ENCODE peak calls at places on chromosomes 2 and 18, in seven cellular contexts. One of them, this sample, is unnamed. For H3K4me1, the result is how much of the 10 kb centered on the place peaks cover.

GRCh38 chr2:127479219-127479825 is 47.0 kb downstream of the IWS1 start:
- DNase-seq in HCT116: peak
- DNase-seq in endothelial cell of umbilical vein: peak
- DNase-seq in upper lobe of right lung: no peak
- DNase-seq in spleen: no peak
- DNase-seq in tibial artery: no peak
- DNase-seq in heart right ventricle: no peak
- DNase-seq in this sample: no peak

GRCh38 chr2:185862657-185863398 is 124.2 kb downstream of the FSIP2 start:
- DNase-seq in heart right ventricle: no peak
- DNase-seq in HCT116: no peak
- DNase-seq in tibial artery: no peak
- DNase-seq in upper lobe of right lung: no peak
- DNase-seq in spleen: no peak
- DNase-seq in endothelial cell of umbilical vein: no peak
- DNase-seq in this sample: no peak

GRCh38 chr2:134539946-134540345 is 178.9 kb downstream of the TMEM163 start:
- DNase-seq in upper lobe of right lung: no peak
- DNase-seq in endothelial cell of umbilical vein: no peak
- DNase-seq in HCT116: no peak
- DNase-seq in tibial artery: no peak
- DNase-seq in spleen: no peak
- DNase-seq in heart right ventricle: no peak
- DNase-seq in this sample: no peak

GRCh38 chr2:101699191-101699938 is 1.9 kb downstream of the MAP4K4 start:
- DNase-seq in tibial artery: no peak
- DNase-seq in HCT116: no peak
- DNase-seq in endothelial cell of umbilical vein: peak
- DNase-seq in spleen: no peak
- DNase-seq in heart right ventricle: no peak
- DNase-seq in upper lobe of right lung: no peak
- DNase-seq in this sample: no peak

GRCh38 chr2:108444941-108445840 is 3.8 kb upstream of the GCC2 start:
- DNase-seq in upper lobe of right lung: no peak
- DNase-seq in spleen: no peak
- DNase-seq in heart right ventricle: no peak
- DNase-seq in HCT116: no peak
- DNase-seq in tibial artery: no peak
- DNase-seq in endothelial cell of umbilical vein: peak
- DNase-seq in this sample: no peak

GRCh38 chr2:19732255-19732654 is 169.5 kb downstream of the TTC32 start:
- DNase-seq in upper lobe of right lung: no peak
- DNase-seq in tibial artery: no peak
- DNase-seq in HCT116: no peak
- DNase-seq in endothelial cell of umbilical vein: no peak
- DNase-seq in spleen: no peak
- DNase-seq in heart right ventricle: no peak
- DNase-seq in this sample: no peak

GRCh38 chr18:42828881-42829280 is 286.6 kb downstream of the RIT2 start:
- DNase-seq in tibial artery: no peak
- DNase-seq in upper lobe of right lung: no peak
- DNase-seq in endothelial cell of umbilical vein: no peak
- DNase-seq in heart right ventricle: no peak
- DNase-seq in spleen: no peak
- DNase-seq in HCT116: no peak
- DNase-seq in this sample: no peak

GRCh38 chr18:49944681-49945080 is 131.3 kb upstream of the ACAA2 start:
- DNase-seq in HCT116: no peak
- DNase-seq in heart right ventricle: peak
- DNase-seq in tibial artery: no peak
- DNase-seq in endothelial cell of umbilical vein: no peak
- DNase-seq in spleen: no peak
- DNase-seq in upper lobe of right lung: no peak
- DNase-seq in this sample: no peak

GRCh38 chr2:218622606-218623238 is 15.0 kb downstream of the PLCD4 start:
- DNase-seq in endothelial cell of umbilical vein: no peak
- DNase-seq in upper lobe of right lung: no peak
- DNase-seq in HCT116: no peak
- DNase-seq in heart right ventricle: no peak
- DNase-seq in tibial artery: no peak
- DNase-seq in spleen: no peak
- DNase-seq in this sample: no peak

GRCh38 chr2:109290887-109291675 is 162.1 kb downstream of the SH3RF3 start:
- DNase-seq in heart right ventricle: peak
- DNase-seq in HCT116: no peak
- DNase-seq in upper lobe of right lung: no peak
- DNase-seq in tibial artery: no peak
- DNase-seq in endothelial cell of umbilical vein: peak
- DNase-seq in spleen: peak
- DNase-seq in this sample: peak

GRCh38 chr2:168118733-168119518 is 128.5 kb downstream of the STK39 start:
- DNase-seq in HCT116: peak
- DNase-seq in spleen: no peak
- DNase-seq in upper lobe of right lung: no peak
- DNase-seq in heart right ventricle: peak
- DNase-seq in endothelial cell of umbilical vein: peak
- DNase-seq in tibial artery: no peak
- DNase-seq in this sample: no peak

GRCh38 chr18:48838166-48838775 is 112.5 kb downstream of the SMAD7 start:
- DNase-seq in tibial artery: no peak
- DNase-seq in spleen: peak
- DNase-seq in heart right ventricle: no peak
- DNase-seq in HCT116: no peak
- DNase-seq in endothelial cell of umbilical vein: no peak
- DNase-seq in upper lobe of right lung: peak
- DNase-seq in this sample: peak

GRCh38 chr2:142306126-142306525 is 175.3 kb upstream of the LRP1B start:
- DNase-seq in spleen: no peak
- DNase-seq in tibial artery: no peak
- DNase-seq in heart right ventricle: no peak
- DNase-seq in endothelial cell of umbilical vein: no peak
- DNase-seq in upper lobe of right lung: no peak
- DNase-seq in HCT116: no peak
- DNase-seq in this sample: no peak

GRCh38 chr2:191892391-191892790 is 45.5 kb upstream of the CAVIN2 start:
- DNase-seq in upper lobe of right lung: no peak
- DNase-seq in HCT116: no peak
- DNase-seq in spleen: no peak
- DNase-seq in endothelial cell of umbilical vein: no peak
- DNase-seq in heart right ventricle: no peak
- DNase-seq in tibial artery: no peak
- DNase-seq in this sample: no peak

GRCh38 chr18:395481-396250 is 104.8 kb downstream of the COLEC12 start:
- DNase-seq in tibial artery: peak
- DNase-seq in upper lobe of right lung: no peak
- DNase-seq in heart right ventricle: no peak
- DNase-seq in endothelial cell of umbilical vein: peak
- DNase-seq in HCT116: no peak
- DNase-seq in spleen: no peak
- DNase-seq in this sample: no peak

GRCh38 chr2:190547914-190548313 is 13.4 kb upstream of the NEMP2 start:
- DNase-seq in upper lobe of right lung: no peak
- DNase-seq in HCT116: no peak
- DNase-seq in heart right ventricle: no peak
- DNase-seq in tibial artery: no peak
- DNase-seq in spleen: no peak
- DNase-seq in endothelial cell of umbilical vein: no peak
- DNase-seq in this sample: no peak

DNA sequence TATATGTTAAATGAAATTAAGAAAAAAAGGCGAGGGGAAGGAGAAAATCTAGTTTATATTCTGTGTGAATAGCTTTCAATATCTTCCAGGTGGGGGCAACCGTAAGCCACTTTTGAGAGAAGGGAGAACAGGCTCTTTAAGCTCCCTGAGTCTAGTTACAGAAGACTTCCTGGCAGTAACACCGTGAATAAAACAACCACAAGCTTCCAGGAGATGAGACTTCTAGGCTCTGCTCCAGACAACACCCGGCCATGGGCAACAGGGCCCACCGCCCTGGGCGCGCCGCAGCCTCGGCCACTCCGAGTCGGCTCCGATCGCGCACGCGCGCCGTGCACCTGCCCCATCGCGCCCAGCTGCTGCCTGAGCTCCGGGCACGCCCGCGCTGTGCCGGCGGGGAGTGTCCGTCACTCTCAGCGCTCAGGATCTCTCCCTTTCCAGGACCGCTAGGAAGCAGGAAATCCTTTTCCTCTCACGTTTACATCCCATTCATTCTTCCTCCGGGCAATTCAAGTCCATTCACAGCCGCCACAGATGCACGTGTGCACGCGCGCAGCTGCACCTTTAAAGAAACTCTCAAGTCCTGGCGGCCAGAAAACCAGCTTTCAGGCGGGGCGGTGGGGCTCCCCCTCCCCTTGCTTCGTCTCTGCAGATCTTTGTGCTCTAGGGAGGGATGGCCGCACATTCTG is 19.4 kb upstream of the PAX3 start:
- DNase-seq in HCT116: peak
- DNase-seq in heart right ventricle: peak
- DNase-seq in tibial artery: no peak
- DNase-seq in endothelial cell of umbilical vein: peak
- DNase-seq in spleen: peak
- DNase-seq in upper lobe of right lung: peak
- DNase-seq in this sample: peak
- TF ChIP-seq CTCF in HCT116: peak
- TF ChIP-seq CTCF in heart right ventricle: peak
- TF ChIP-seq CTCF in tibial artery: no peak
- TF ChIP-seq CTCF in endothelial cell of umbilical vein: peak
- TF ChIP-seq CTCF in spleen: no peak
- TF ChIP-seq CTCF in upper lobe of right lung: peak
- TF ChIP-seq CTCF in this sample: peak

GRCh38 chr2:37585982-37586621 is 85.3 kb downstream of the CDC42EP3 start:
- DNase-seq in heart right ventricle: no peak
- DNase-seq in endothelial cell of umbilical vein: peak
- DNase-seq in spleen: no peak
- DNase-seq in upper lobe of right lung: no peak
- DNase-seq in tibial artery: peak
- DNase-seq in HCT116: peak
- DNase-seq in this sample: peak

GRCh38 chr2:37586663-37587409 is 84.6 kb downstream of the CDC42EP3 start:
- DNase-seq in endothelial cell of umbilical vein: no peak
- DNase-seq in spleen: no peak
- DNase-seq in tibial artery: no peak
- DNase-seq in upper lobe of right lung: no peak
- DNase-seq in HCT116: no peak
- DNase-seq in heart right ventricle: no peak
- DNase-seq in this sample: no peak

GRCh38 chr2:37583867-37584266 is 87.6 kb downstream of the CDC42EP3 start:
- DNase-seq in HCT116: no peak
- DNase-seq in endothelial cell of umbilical vein: peak
- DNase-seq in spleen: no peak
- DNase-seq in heart right ventricle: no peak
- DNase-seq in tibial artery: no peak
- DNase-seq in upper lobe of right lung: no peak
- DNase-seq in this sample: no peak

GRCh38 chr2:37583402-37583801 is 88.0 kb downstream of the CDC42EP3 start:
- DNase-seq in heart right ventricle: no peak
- DNase-seq in upper lobe of right lung: no peak
- DNase-seq in spleen: no peak
- DNase-seq in endothelial cell of umbilical vein: no peak
- DNase-seq in tibial artery: no peak
- DNase-seq in HCT116: no peak
- DNase-seq in this sample: no peak

GRCh38 chr2:37585295-37585908 is 86.0 kb downstream of the CDC42EP3 start:
- DNase-seq in endothelial cell of umbilical vein: peak
- DNase-seq in upper lobe of right lung: no peak
- DNase-seq in tibial artery: no peak
- DNase-seq in heart right ventricle: no peak
- DNase-seq in HCT116: no peak
- DNase-seq in spleen: no peak
- DNase-seq in this sample: peak
- H3K4me1 ChIP-seq in endothelial cell of umbilical vein: half or more
- H3K4me1 ChIP-seq in upper lobe of right lung: under half
- H3K4me1 ChIP-seq in tibial artery: half or more
- H3K4me1 ChIP-seq in heart right ventricle: under half
- H3K4me1 ChIP-seq in HCT116: half or more
- H3K4me1 ChIP-seq in spleen: under half
- H3K4me1 ChIP-seq in this sample: under half

DNA sequence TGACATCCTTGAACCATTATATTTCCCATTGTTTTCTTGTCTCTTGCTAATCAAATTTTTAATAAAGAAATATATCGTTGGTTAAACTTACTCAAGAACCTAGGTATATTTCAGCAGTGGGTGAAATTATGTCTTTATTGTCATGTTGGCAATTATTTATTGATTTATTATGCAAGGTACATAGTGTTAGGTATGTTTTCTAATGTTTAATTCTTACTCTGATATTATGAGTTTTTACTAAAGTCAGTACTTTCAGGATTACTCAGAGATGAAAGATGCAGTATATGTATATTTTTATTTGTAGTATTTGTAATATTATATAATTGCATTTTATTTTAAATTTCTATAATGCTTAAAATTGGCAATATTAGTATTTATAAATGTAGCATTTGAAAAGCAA is 46.9 kb downstream of the PSMD14 start:
- DNase-seq in endothelial cell of umbilical vein: no peak
- DNase-seq in tibial artery: no peak
- DNase-seq in spleen: no peak
- DNase-seq in upper lobe of right lung: no peak
- DNase-seq in heart right ventricle: no peak
- DNase-seq in HCT116: no peak
- DNase-seq in this sample: no peak
- H3K4me3 ChIP-seq in endothelial cell of umbilical vein: no peak
- H3K4me3 ChIP-seq in tibial artery: no peak
- H3K4me3 ChIP-seq in spleen: no peak
- H3K4me3 ChIP-seq in upper lobe of right lung: no peak
- H3K4me3 ChIP-seq in heart right ventricle: no peak
- H3K4me3 ChIP-seq in HCT116: no peak
- H3K4me3 ChIP-seq in this sample: no peak

DNA sequence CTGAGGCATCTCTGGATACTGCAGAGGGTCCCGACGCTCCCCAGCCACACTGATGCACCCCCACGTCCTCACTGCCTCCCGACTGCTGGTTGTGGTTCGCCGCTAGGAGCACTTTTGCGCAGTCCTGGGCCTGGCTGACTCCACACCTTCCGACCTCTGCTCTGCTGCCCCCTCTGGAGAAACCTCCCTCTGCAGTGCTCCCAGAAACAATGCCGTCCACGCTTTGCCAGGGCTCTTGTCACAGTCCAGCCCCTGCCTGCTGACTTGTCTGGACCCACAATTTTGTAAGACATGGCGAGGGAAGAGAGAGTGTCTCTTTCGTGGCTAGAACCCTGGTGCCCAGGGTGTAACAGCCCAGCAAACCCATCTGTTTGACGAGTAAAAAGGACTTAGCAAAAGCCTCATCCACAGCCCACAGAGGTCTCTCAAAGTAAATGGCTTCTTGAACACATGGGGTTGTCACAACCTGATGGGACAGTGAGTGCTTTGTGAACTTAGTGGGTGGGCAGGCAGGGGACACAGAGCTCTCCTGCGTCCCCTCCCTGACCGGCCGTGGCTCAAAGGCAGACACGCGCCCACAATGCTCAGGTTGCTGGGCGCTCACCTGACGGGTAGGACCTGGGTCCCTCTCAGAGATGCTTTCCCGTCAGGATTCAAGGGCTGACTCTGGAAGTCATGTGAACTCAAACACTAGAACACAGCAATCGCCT is 4.0 kb downstream of the COPS9 start:
- DNase-seq in upper lobe of right lung: peak
- DNase-seq in heart right ventricle: no peak
- DNase-seq in endothelial cell of umbilical vein: no peak
- DNase-seq in HCT116: no peak
- DNase-seq in spleen: peak
- DNase-seq in tibial artery: peak
- DNase-seq in this sample: peak
- TF ChIP-seq CTCF in upper lobe of right lung: no peak
- TF ChIP-seq CTCF in heart right ventricle: no peak
- TF ChIP-seq CTCF in endothelial cell of umbilical vein: no peak
- TF ChIP-seq CTCF in HCT116: peak
- TF ChIP-seq CTCF in spleen: no peak
- TF ChIP-seq CTCF in tibial artery: no peak
- TF ChIP-seq CTCF in this sample: no peak

GRCh38 chr18:9918016-9918680 is 4.3 kb downstream of the VAPA start:
- DNase-seq in endothelial cell of umbilical vein: peak
- DNase-seq in upper lobe of right lung: no peak
- DNase-seq in tibial artery: no peak
- DNase-seq in heart right ventricle: no peak
- DNase-seq in spleen: no peak
- DNase-seq in HCT116: no peak
- DNase-seq in this sample: no peak
- H3K4me1 ChIP-seq in endothelial cell of umbilical vein: under half
- H3K4me1 ChIP-seq in upper lobe of right lung: under half
- H3K4me1 ChIP-seq in tibial artery: half or more
- H3K4me1 ChIP-seq in heart right ventricle: half or more
- H3K4me1 ChIP-seq in spleen: half or more
- H3K4me1 ChIP-seq in HCT116: half or more
- H3K4me1 ChIP-seq in this sample: under half

This sample was measured in kidney.